ENCODE peak calls at places on chromosomes 3 and 15, in nine cellular contexts. E is activated CD4-positive, alpha-beta T cell treated with anti-CD3 and anti-CD28 coated beads for 48 hours; Y is tibial artery; P is stimulated activated CD8-positive, alpha-beta memory T cell treated with anti-CD3 and anti-CD28 coated beads, Interleukin-7, amount 100 ng/mL, for 1 hour; J is psoas muscle; A is GM13977; L is T-cell; B is NAMALWA; U is left cardiac atrium. N is an unnamed sample.

GRCh38 chr3:31288641-31289100 is 244.1 kb upstream of the STT3B start:
- DNase-seq in P (no peak), E (peak), A (no peak), B (no peak), U (peak), Y (no peak), L (no peak), J (no peak), N (no peak)

GRCh38 chr15:70033529-70034140 is 64.1 kb downstream of the TLE3 start:
- DNase-seq in Y (peak), E (no peak), P (no peak), J (no peak), U (peak), L (no peak), A (no peak), B (no peak), N (no peak)

GRCh38 chr3:46667061-46667621 is 26.3 kb downstream of the ALS2CL start:
- DNase-seq in L (no peak), J (no peak), B (no peak), A (peak), P (no peak), E (peak), U (peak), Y (peak), N (peak)

GRCh38 chr15:66882251-66883020 is 180.4 kb downstream of the SMAD6 start:
- DNase-seq in L (no peak), A (no peak), Y (peak), E (no peak), U (peak), P (no peak), B (no peak), J (peak), N (no peak)

GRCh38 chr3:189712906-189713483 is 81.8 kb downstream of the TP63 start:
- DNase-seq in U (no peak), B (no peak), E (no peak), P (no peak), J (no peak), L (no peak), Y (no peak), A (no peak), N (no peak)

GRCh38 chr15:91783451-91783850 is 70.1 kb upstream of the SLCO3A1 start:
- DNase-seq in Y (no peak), E (no peak), P (no peak), U (no peak), J (no peak), A (no peak), L (no peak), B (no peak), N (no peak)

GRCh38 chr15:37789881-37790280 is 144.6 kb upstream of the TMCO5A start:
- DNase-seq in J (no peak), A (no peak), U (no peak), L (no peak), P (no peak), B (no peak), Y (no peak), E (no peak), N (no peak)

GRCh38 chr3:58646503-58646902 is 20.1 kb downstream of the FAM3D start:
- DNase-seq in P (no peak), J (no peak), Y (no peak), A (no peak), E (no peak), B (no peak), U (no peak), L (no peak), N (no peak)

GRCh38 chr3:170714562-170715535 is 129.0 kb upstream of the SLC7A14 start:
- DNase-seq in U (no peak), B (no peak), L (no peak), E (no peak), Y (no peak), A (no peak), J (no peak), P (no peak), N (no peak)

GRCh38 chr3:174408310-174408709 is 450.8 kb upstream of the NAALADL2 start:
- DNase-seq in E (no peak), A (no peak), P (no peak), J (no peak), Y (no peak), U (no peak), L (no peak), B (no peak), N (no peak)

GRCh38 chr15:31328999-31329639 is 2.5 kb downstream of the KLF13 start:
- DNase-seq in P (no peak), J (no peak), E (peak), A (peak), L (no peak), U (no peak), B (peak), Y (no peak), N (peak)

GRCh38 chr3:16350041-16350952 is 85.3 kb downstream of the OXNAD1 start:
- DNase-seq in L (no peak), Y (no peak), A (no peak), P (no peak), U (no peak), B (no peak), E (no peak), J (no peak), N (no peak)

GRCh38 chr3:162984752-162985151 is 1488.1 kb downstream of the OTOL1 start:
- DNase-seq in E (no peak), L (no peak), A (no peak), J (no peak), P (no peak), Y (no peak), U (no peak), B (no peak), N (no peak)

GRCh38 chr3:56737001-56737400 is 53.9 kb upstream of the TASOR start:
- DNase-seq in L (no peak), A (no peak), B (no peak), Y (no peak), E (no peak), P (no peak), J (no peak), U (no peak), N (no peak)

GRCh38 chr15:63531586-63531985 is 27.2 kb downstream of the USP3 start:
- DNase-seq in L (no peak), Y (no peak), B (peak), P (no peak), J (no peak), U (no peak), E (no peak), A (no peak), N (no peak)

N was measured in left lung.